ENCODE peak calls at places on chromosomes 5 and 9, in six cellular contexts. B, O, R, P, Z and G are unnamed samples.
A peak's percentile ranks its signal among the peaks of the same experiment; 100 is the strongest.

GRCh38 chr9:94867842-94868312 is 141.4 kb downstream of the AOPEP start:
- DNase-seq in B (no peak), O (no peak), R (no peak), P (no peak), Z (no peak), G (no peak)

GRCh38 chr5:1132570-1132969 is 20.7 kb upstream of the SLC12A7 start:
- DNase-seq in B (no peak), O (no peak), R (no peak), P (no peak), Z (no peak), G (no peak)

GRCh38 chr5:175689147-175689991 is 31.5 kb downstream of the HRH2 start:
- DNase-seq in B (no peak), O (no peak), R (no peak), P (no peak), Z (no peak), G (peak; percentile 97)

GRCh38 chr9:94672811-94673487 is 33.6 kb upstream of the FBP1 start:
- DNase-seq in B (no peak), O (no peak), R (no peak), P (no peak), Z (no peak), G (no peak)

GRCh38 chr5:80061005-80061404 is 25.9 kb downstream of the THBS4 start:
- DNase-seq in B (no peak), O (no peak), R (no peak), P (no peak), Z (no peak), G (no peak)

GRCh38 chr5:79689541-79690466 is at the start of gene CMYA5:
- DNase-seq in B (no peak), O (no peak), R (no peak), P (no peak), Z (no peak), G (no peak)

GRCh38 chr9:88533951-88534455 is 975 bp upstream of the NXNL2 start:
- DNase-seq in B (no peak), O (no peak), R (no peak), P (no peak), Z (peak; percentile 61), G (peak; percentile 50)

GRCh38 chr5:13249854-13250253 is 694.6 kb downstream of the DNAH5 start:
- DNase-seq in B (no peak), O (no peak), R (no peak), P (no peak), Z (no peak), G (no peak)

GRCh38 chr9:90423661-90424193 is 218.9 kb downstream of the DIRAS2 start:
- DNase-seq in B (no peak), O (no peak), R (no peak), P (no peak), Z (no peak), G (no peak)

GRCh38 chr9:94002316-94003140 is 47.4 kb upstream of the BARX1 start:
- DNase-seq in B (peak; percentile 46), O (peak; percentile 61), R (no peak), P (no peak), Z (peak; percentile 46), G (peak; percentile 12)

GRCh38 chr9:134966270-134966669 is 48.6 kb upstream of the FCN1 start:
- DNase-seq in B (no peak), O (no peak), R (no peak), P (no peak), Z (no peak), G (no peak)

GRCh38 chr9:95505072-95505471 is 11.7 kb downstream of the PTCH1 start:
- DNase-seq in B (no peak), O (no peak), R (no peak), P (no peak), Z (no peak), G (no peak)

GRCh38 chr5:16025681-16026080 is 153.9 kb downstream of the MARCHF11 start:
- DNase-seq in B (peak; percentile 71), O (no peak), R (no peak), P (no peak), Z (no peak), G (no peak)

GRCh38 chr9:95284152-95284551 is 33.4 kb downstream of the FANCC start:
- DNase-seq in B (no peak), O (no peak), R (no peak), P (no peak), Z (no peak), G (no peak)

GRCh38 chr5:169828385-169828784 is 151.9 kb downstream of the INSYN2B start:
- DNase-seq in B (no peak), O (no peak), R (no peak), P (no peak), Z (no peak), G (no peak)

GRCh38 chr5:169970911-169971436 is 9.3 kb downstream of the INSYN2B start:
- DNase-seq in B (peak; percentile 24), O (no peak), R (no peak), P (no peak), Z (no peak), G (no peak)

GRCh38 chr5:139458580-139459407 is 3.7 kb downstream of the ECSCR start:
- DNase-seq in B (no peak), O (no peak), R (peak; percentile 60), P (no peak), Z (no peak), G (no peak)

GRCh38 chr9:79652598-79652997 is 80.8 kb downstream of the TLE4 start:
- DNase-seq in B (no peak), O (no peak), R (no peak), P (no peak), Z (no peak), G (no peak)

GRCh38 chr5:42813533-42813932 is 1.8 kb upstream of the SELENOP start:
- DNase-seq in B (no peak), O (peak; percentile 59), R (no peak), P (peak; percentile 67), Z (no peak), G (no peak)

GRCh38 chr9:110146371-110146770 is 61.6 kb downstream of the C9orf152 start:
- DNase-seq in B (no peak), O (no peak), R (no peak), P (no peak), Z (no peak), G (no peak)

GRCh38 chr5:17388717-17389116 is 109.3 kb upstream of the TAF11L2 start:
- DNase-seq in B (no peak), O (no peak), R (no peak), P (no peak), Z (no peak), G (no peak)

GRCh38 chr5:69271376-69271775 is 36.7 kb downstream of the CDK7 start:
- DNase-seq in B (no peak), O (no peak), R (no peak), P (no peak), Z (no peak), G (no peak)

GRCh38 chr5:67536892-67537291 is 340.3 kb upstream of the CD180 start:
- DNase-seq in B (no peak), O (no peak), R (no peak), P (no peak), Z (no peak), G (no peak)

GRCh38 chr9:131100445-131100844 is 4.1 kb downstream of the AIF1L start:
- DNase-seq in B (no peak), O (no peak), R (no peak), P (no peak), Z (no peak), G (no peak)

GRCh38 chr5:1498623-1499416 is 24.9 kb downstream of the LPCAT1 start:
- DNase-seq in B (no peak), O (no peak), R (peak; percentile 90), P (no peak), Z (no peak), G (no peak)

GRCh38 chr9:25678846-25679360 is 659 bp upstream of the TUSC1 start:
- DNase-seq in B (no peak), O (no peak), R (no peak), P (no peak), Z (no peak), G (no peak)

GRCh38 chr9:91994422-91994821 is 44.4 kb upstream of the ROR2 start:
- DNase-seq in B (no peak), O (peak; percentile 81), R (no peak), P (no peak), Z (no peak), G (no peak)

GRCh38 chr9:20684865-20685696 is 1.0 kb downstream of the FOCAD start:
- DNase-seq in B (no peak), O (no peak), R (no peak), P (no peak), Z (no peak), G (no peak)

GRCh38 chr9:36151306-36152210 is 15.0 kb downstream of the GLIPR2 start:
- DNase-seq in B (no peak), O (no peak), R (peak; percentile 72), P (no peak), Z (no peak), G (peak; percentile 97)

GRCh38 chr5:124923131-124923530 is 176.7 kb upstream of the ZNF608 start:
- DNase-seq in B (no peak), O (no peak), R (no peak), P (no peak), Z (no peak), G (no peak)
- TF ChIP-seq GABPA in B (no peak), O (no peak), R (no peak), P (no peak), Z (no peak), G (no peak)

DNA sequence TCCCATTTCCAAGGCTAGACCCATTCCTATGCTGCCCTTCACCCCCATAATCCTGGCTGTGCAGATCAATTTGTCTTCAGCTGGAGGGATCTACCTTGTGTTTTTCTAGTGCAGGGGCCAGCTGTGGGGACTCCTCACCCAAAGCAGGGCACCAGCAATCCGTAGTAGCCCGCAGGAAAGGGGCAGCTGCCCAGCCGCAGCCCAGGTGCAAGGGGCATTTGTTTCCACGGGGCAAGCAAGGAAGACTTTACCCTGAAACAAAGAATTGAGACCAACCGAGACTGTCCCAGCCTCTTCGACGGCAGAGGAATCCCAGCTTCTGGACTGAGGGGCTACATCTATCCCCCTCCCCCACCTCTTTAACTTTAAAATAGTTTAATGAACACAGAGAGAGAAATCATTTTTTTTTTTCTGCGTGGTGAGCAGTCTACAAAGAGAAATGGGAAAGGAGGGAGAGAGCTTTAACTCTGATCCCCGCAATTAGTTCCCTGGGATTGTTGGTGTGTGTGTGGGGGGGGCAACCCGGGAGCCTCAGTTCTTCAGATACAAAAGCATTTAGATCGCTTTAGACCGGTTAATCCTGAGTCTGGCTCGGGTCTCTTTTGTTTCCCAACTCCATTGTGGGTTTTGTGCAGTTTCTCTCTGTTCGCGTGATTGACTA is 10.7 kb upstream of the LHX2 start:
- DNase-seq in B (no peak), O (no peak), R (no peak), P (no peak), Z (no peak), G (no peak)
- H3K27me3 ChIP-seq in B (peaks cover 91% of the 10 kb centered on the region), O (peaks cover 87% of the 10 kb centered on the region), R (peaks cover 32% of the 10 kb centered on the region), P (peaks cover 94% of the 10 kb centered on the region), Z (peaks cover 46% of the 10 kb centered on the region), G (peaks cover 63% of the 10 kb centered on the region)

GRCh38 chr5:124651663-124652513 is 94.6 kb downstream of the ZNF608 start:
- DNase-seq in B (peak; percentile 90), O (peak; percentile 52), R (no peak), P (no peak), Z (peak; percentile 95), G (peak; percentile 1)
- TF ChIP-seq GABPA in B (no peak), O (no peak), R (no peak), P (no peak), Z (peak; percentile 39), G (no peak)

DNA sequence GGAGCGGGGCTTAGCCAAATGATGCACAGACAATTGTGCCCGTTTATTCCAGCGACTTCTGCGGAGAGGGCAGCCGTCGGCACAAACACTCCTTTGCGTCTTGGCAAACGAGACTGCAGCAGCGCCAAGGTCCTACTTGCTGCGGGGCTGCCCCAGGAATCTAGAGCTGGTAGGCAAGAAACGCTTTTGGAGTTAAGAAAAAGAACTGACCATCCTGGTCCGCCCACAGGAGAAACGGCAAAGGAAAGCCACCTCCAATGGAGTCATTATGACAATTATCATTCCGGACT is 2.3 kb downstream of the RXFP3 start:
- DNase-seq in B (no peak), O (no peak), R (no peak), P (no peak), Z (no peak), G (no peak)
- H3K27me3 ChIP-seq in B (peaks cover 53% of the 10 kb centered on the region), O (peaks cover 15% of the 10 kb centered on the region), R (no peaks in the 10 kb centered on the region), P (peaks cover 15% of the 10 kb centered on the region), Z (peaks cover 41% of the 10 kb centered on the region), G (peaks cover 30% of the 10 kb centered on the region)